ENCODE peak calls at places on chromosomes 13 and 19, in four cellular contexts. One of them, this sample, is unnamed.

GRCh38 chr19:13234518-13234917 is 84.3 kb downstream of the IER2 start:
- DNase-seq in lower lobe of right lung: peak
- DNase-seq in PC-3: peak
- DNase-seq in GM23248: peak
- DNase-seq in this sample: no peak

GRCh38 chr13:37534181-37534580 is 64.4 kb downstream of the POSTN start:
- DNase-seq in lower lobe of right lung: no peak
- DNase-seq in PC-3: peak
- DNase-seq in GM23248: peak
- DNase-seq in this sample: peak

GRCh38 chr19:40607311-40607871 is 6.2 kb downstream of the LTBP4 start:
- DNase-seq in lower lobe of right lung: no peak
- DNase-seq in PC-3: no peak
- DNase-seq in GM23248: no peak
- DNase-seq in this sample: no peak

GRCh38 chr19:49113762-49114629 is at the start of gene LIN7B:
- DNase-seq in lower lobe of right lung: peak
- DNase-seq in PC-3: peak
- DNase-seq in GM23248: peak
- DNase-seq in this sample: no peak

GRCh38 chr13:30148171-30148754 is 159.1 kb downstream of the KATNAL1 start:
- DNase-seq in lower lobe of right lung: no peak
- DNase-seq in PC-3: no peak
- DNase-seq in GM23248: no peak
- DNase-seq in this sample: no peak

GRCh38 chr13:23751195-23751594 is 138.0 kb downstream of the MIPEP start:
- DNase-seq in lower lobe of right lung: no peak
- DNase-seq in PC-3: peak
- DNase-seq in GM23248: no peak
- DNase-seq in this sample: no peak

GRCh38 chr13:73216381-73216831 is 157.6 kb downstream of the KLF5 start:
- DNase-seq in lower lobe of right lung: no peak
- DNase-seq in PC-3: no peak
- DNase-seq in GM23248: peak
- DNase-seq in this sample: no peak

GRCh38 chr19:18899624-18900560 is 3.9 kb upstream of the CERS1 start:
- DNase-seq in lower lobe of right lung: no peak
- DNase-seq in PC-3: no peak
- DNase-seq in GM23248: no peak
- DNase-seq in this sample: no peak

GRCh38 chr19:4369888-4370260 is 26.5 kb downstream of the MPND start:
- DNase-seq in lower lobe of right lung: peak
- DNase-seq in PC-3: no peak
- DNase-seq in GM23248: no peak
- DNase-seq in this sample: no peak
- H3K4me3 ChIP-seq in lower lobe of right lung: peak
- H3K4me3 ChIP-seq in PC-3: no peak
- H3K4me3 ChIP-seq in GM23248: no peak
- H3K4me3 ChIP-seq in this sample: no peak

DNA sequence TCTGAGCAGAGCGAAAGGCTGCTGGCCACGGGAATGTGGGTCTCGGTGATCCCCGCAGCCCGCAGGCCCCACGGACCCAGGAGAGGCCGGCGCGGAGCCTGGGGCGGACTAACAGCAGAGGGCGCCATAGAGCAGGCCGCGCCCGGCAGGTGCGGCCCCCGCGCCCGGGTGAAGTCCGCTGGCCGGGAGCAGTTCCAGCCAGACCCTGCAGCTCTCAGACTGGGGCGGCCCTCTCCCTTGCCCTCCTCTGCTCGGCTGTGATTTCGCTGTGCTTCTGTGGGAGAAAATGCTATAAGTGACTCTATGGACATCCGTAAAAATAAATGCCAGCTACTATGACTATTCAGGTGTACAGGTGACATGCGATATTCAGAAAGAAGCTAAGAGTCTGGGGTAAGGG is 37.7 kb downstream of the GSX1 start:
- DNase-seq in lower lobe of right lung: peak
- DNase-seq in PC-3: peak
- DNase-seq in GM23248: peak
- DNase-seq in this sample: no peak
- H3K4me3 ChIP-seq in lower lobe of right lung: peak
- H3K4me3 ChIP-seq in PC-3: peak
- H3K4me3 ChIP-seq in GM23248: no peak
- H3K4me3 ChIP-seq in this sample: peak

DNA sequence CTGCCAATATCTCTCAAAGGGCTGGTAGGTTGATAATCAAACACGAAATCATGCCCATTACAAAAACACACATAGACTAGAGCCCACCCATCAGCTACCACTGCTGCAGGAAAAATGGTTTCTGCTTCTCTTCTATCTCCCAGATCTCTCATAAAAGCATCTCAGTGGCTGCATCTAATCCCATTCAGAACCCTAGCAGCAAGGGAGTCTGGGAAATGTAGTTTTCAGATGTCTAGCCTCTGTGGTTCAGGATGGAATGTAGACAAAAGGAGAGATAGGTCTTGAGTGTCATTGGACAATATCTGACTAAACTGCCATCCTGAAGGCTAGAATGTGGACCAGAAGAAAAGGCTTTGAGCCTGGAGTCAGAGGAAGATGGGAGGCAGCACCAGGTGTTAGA is 32.1 kb downstream of the RDH8 start:
- DNase-seq in lower lobe of right lung: no peak
- DNase-seq in PC-3: no peak
- DNase-seq in GM23248: no peak
- DNase-seq in this sample: no peak
- H3K4me3 ChIP-seq in lower lobe of right lung: no peak
- H3K4me3 ChIP-seq in PC-3: no peak
- H3K4me3 ChIP-seq in GM23248: no peak
- H3K4me3 ChIP-seq in this sample: no peak

GRCh38 chr19:44758596-44758995 is 10.1 kb downstream of the BCL3 start:
- DNase-seq in lower lobe of right lung: no peak
- DNase-seq in PC-3: no peak
- DNase-seq in GM23248: no peak
- DNase-seq in this sample: no peak
- H3K4me3 ChIP-seq in lower lobe of right lung: peak
- H3K4me3 ChIP-seq in PC-3: no peak
- H3K4me3 ChIP-seq in GM23248: no peak
- H3K4me3 ChIP-seq in this sample: peak

DNA sequence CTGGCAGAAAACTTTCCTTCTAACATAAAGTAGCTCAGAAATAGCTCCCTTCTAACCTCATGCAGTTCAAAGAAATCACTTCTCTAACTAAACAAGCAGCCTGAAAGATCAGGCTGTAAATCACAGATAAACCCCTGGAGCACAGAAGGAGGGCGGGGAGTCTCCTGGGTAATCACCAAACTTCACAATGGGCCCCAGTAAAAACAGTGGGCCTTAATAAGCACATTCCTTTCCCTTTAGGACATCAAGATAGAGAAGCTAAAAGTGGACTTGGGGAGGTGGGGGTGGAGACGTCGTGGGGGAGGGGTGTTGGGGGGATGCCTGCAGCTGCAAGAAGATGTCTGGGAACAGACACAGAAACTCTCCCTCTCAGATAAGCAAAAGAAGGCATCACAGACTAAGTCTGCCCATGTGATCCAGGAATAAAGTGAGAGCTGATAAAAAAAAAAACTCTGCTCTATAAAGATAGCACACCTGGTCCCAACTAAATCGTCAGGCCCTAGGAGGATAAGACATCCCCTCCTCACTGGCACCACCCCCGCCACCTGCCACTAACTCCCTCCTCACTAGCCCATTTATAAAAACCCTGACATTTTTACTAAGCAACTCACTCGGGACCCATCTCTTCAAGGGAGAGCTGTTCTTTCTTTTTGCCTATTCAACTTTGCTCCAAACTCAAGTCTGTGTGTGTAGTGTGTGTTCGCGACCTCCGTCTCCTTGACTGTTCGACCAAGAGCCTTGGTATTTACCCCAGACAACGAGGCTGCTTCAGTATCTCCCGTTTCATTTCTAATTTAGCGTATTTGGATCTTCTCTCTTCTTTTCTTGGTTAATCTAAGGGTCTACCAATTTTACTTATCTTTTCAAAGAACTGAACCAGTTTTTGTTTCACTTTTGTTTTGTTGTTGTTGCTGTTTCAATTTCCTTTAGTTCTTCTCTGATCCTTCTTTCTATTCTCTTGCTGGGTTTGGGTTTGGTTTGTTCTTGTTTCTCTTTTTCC is 31.7 kb downstream of the DNAJC15 start:
- DNase-seq in lower lobe of right lung: no peak
- DNase-seq in PC-3: peak
- DNase-seq in GM23248: peak
- DNase-seq in this sample: peak
- H3K4me3 ChIP-seq in lower lobe of right lung: peak
- H3K4me3 ChIP-seq in PC-3: peak
- H3K4me3 ChIP-seq in GM23248: peak
- H3K4me3 ChIP-seq in this sample: peak

GRCh38 chr13:21297452-21297851 is 121.0 kb downstream of the MRPL57 start:
- DNase-seq in lower lobe of right lung: no peak
- DNase-seq in PC-3: no peak
- DNase-seq in GM23248: peak
- DNase-seq in this sample: no peak
- H3K4me3 ChIP-seq in lower lobe of right lung: peak
- H3K4me3 ChIP-seq in PC-3: peak
- H3K4me3 ChIP-seq in GM23248: peak
- H3K4me3 ChIP-seq in this sample: peak

GRCh38 chr19:17081672-17082630 is 6.4 kb downstream of the MYO9B start:
- DNase-seq in lower lobe of right lung: no peak
- DNase-seq in PC-3: no peak
- DNase-seq in GM23248: no peak
- DNase-seq in this sample: no peak
- H3K4me3 ChIP-seq in lower lobe of right lung: no peak
- H3K4me3 ChIP-seq in PC-3: no peak
- H3K4me3 ChIP-seq in GM23248: no peak
- H3K4me3 ChIP-seq in this sample: no peak

GRCh38 chr19:32403291-32403995 is 2.1 kb upstream of the DPY19L3 start:
- DNase-seq in lower lobe of right lung: no peak
- DNase-seq in PC-3: no peak
- DNase-seq in GM23248: no peak
- DNase-seq in this sample: no peak
- H3K4me3 ChIP-seq in lower lobe of right lung: no peak
- H3K4me3 ChIP-seq in PC-3: no peak
- H3K4me3 ChIP-seq in GM23248: no peak
- H3K4me3 ChIP-seq in this sample: no peak

GRCh38 chr19:4472174-4472974 is at the start of gene HDGFL2:
- DNase-seq in lower lobe of right lung: peak
- DNase-seq in PC-3: no peak
- DNase-seq in GM23248: no peak
- DNase-seq in this sample: no peak

GRCh38 chr19:4473708-4474503 is 1.8 kb downstream of the HDGFL2 start:
- DNase-seq in lower lobe of right lung: no peak
- DNase-seq in PC-3: no peak
- DNase-seq in GM23248: peak
- DNase-seq in this sample: no peak

GRCh38 chr19:4477034-4477801 is 5.1 kb downstream of the HDGFL2 start:
- DNase-seq in lower lobe of right lung: no peak
- DNase-seq in PC-3: peak
- DNase-seq in GM23248: no peak
- DNase-seq in this sample: no peak

GRCh38 chr19:4473011-4473410 is 914 bp downstream of the HDGFL2 start:
- DNase-seq in lower lobe of right lung: no peak
- DNase-seq in PC-3: no peak
- DNase-seq in GM23248: no peak
- DNase-seq in this sample: no peak

DNA sequence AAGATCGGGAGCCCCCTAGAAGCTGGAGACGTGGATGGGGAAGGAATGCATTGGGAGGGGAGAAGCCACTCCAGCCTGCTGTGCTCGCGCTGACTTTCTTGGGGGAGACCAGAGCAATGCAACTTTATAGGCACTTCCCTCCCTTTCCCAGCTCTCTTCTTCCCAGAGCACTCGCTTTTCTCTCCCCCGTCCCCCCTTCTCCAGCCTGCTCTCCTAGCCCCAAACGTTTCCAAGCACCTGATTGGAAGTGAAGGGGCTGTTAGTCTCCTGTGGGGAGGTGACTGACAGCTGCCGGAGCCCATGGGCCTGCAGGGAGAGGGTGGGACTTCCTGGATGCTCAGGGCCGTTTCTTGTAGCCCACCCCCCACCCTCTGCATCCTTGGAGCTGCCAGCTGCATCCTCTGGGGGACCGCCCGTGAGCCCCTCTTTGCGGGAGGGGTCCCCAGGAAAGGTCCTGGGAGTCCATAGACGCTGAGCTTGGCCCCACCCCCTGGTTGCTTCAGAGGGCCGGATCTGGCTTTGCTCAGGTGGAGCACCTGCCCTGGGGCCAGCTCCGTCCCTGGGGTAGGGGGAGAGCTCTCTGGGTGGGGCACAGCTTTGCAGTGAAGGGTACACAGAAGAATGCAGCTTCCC is 2.5 kb downstream of the HDGFL2 start:
- DNase-seq in lower lobe of right lung: no peak
- DNase-seq in PC-3: peak
- DNase-seq in GM23248: peak
- DNase-seq in this sample: no peak
- H3K4me3 ChIP-seq in lower lobe of right lung: no peak
- H3K4me3 ChIP-seq in PC-3: no peak
- H3K4me3 ChIP-seq in GM23248: peak
- H3K4me3 ChIP-seq in this sample: peak